ENCODE peak calls at places on chromosome 11, in eight cellular contexts. One of them, this sample, is unnamed.

GRCh38 chr11:101848262-101848661 is 66.5 kb upstream of the CEP126 start:
- DNase-seq in heart right ventricle: no peak
- DNase-seq in GM10248: no peak
- DNase-seq in adrenal gland: no peak
- DNase-seq in nephron progenitor cell: no peak
- DNase-seq in astrocyte of the spinal cord: peak
- DNase-seq in IMR-90: peak
- DNase-seq in OCI-LY7: peak
- DNase-seq in this sample: no peak

GRCh38 chr11:11016123-11016522 is 158.3 kb upstream of the ZBED5 start:
- DNase-seq in adrenal gland: no peak
- DNase-seq in OCI-LY7: no peak
- DNase-seq in IMR-90: no peak
- DNase-seq in heart right ventricle: no peak
- DNase-seq in nephron progenitor cell: no peak
- DNase-seq in GM10248: no peak
- DNase-seq in astrocyte of the spinal cord: no peak
- DNase-seq in this sample: no peak

GRCh38 chr11:8913961-8914660 is 3.1 kb downstream of the AKIP1 start:
- DNase-seq in nephron progenitor cell: peak
- DNase-seq in OCI-LY7: peak
- DNase-seq in heart right ventricle: no peak
- DNase-seq in astrocyte of the spinal cord: peak
- DNase-seq in GM10248: peak
- DNase-seq in adrenal gland: peak
- DNase-seq in IMR-90: peak
- DNase-seq in this sample: peak

GRCh38 chr11:3220101-3220500 is 1.5 kb upstream of the MRGPRG start:
- DNase-seq in GM10248: no peak
- DNase-seq in OCI-LY7: no peak
- DNase-seq in IMR-90: no peak
- DNase-seq in heart right ventricle: no peak
- DNase-seq in astrocyte of the spinal cord: no peak
- DNase-seq in nephron progenitor cell: no peak
- DNase-seq in adrenal gland: no peak
- DNase-seq in this sample: no peak

GRCh38 chr11:61910473-61911123 is 6.8 kb downstream of the RAB3IL1 start:
- DNase-seq in GM10248: no peak
- DNase-seq in adrenal gland: peak
- DNase-seq in OCI-LY7: no peak
- DNase-seq in nephron progenitor cell: no peak
- DNase-seq in astrocyte of the spinal cord: no peak
- DNase-seq in IMR-90: no peak
- DNase-seq in heart right ventricle: no peak
- DNase-seq in this sample: no peak

GRCh38 chr11:40285520-40285919 is 1173.9 kb downstream of the LRRC4C start:
- DNase-seq in adrenal gland: no peak
- DNase-seq in GM10248: no peak
- DNase-seq in heart right ventricle: no peak
- DNase-seq in OCI-LY7: no peak
- DNase-seq in IMR-90: no peak
- DNase-seq in nephron progenitor cell: no peak
- DNase-seq in astrocyte of the spinal cord: no peak
- DNase-seq in this sample: no peak

GRCh38 chr11:34185926-34186841 is 80.8 kb downstream of the NAT10 start:
- DNase-seq in OCI-LY7: no peak
- DNase-seq in GM10248: no peak
- DNase-seq in nephron progenitor cell: no peak
- DNase-seq in heart right ventricle: no peak
- DNase-seq in astrocyte of the spinal cord: no peak
- DNase-seq in IMR-90: no peak
- DNase-seq in adrenal gland: no peak
- DNase-seq in this sample: no peak

GRCh38 chr11:59142530-59143507 is at the start of gene FAM111A:
- DNase-seq in OCI-LY7: peak
- DNase-seq in nephron progenitor cell: peak
- DNase-seq in IMR-90: peak
- DNase-seq in heart right ventricle: peak
- DNase-seq in adrenal gland: peak
- DNase-seq in GM10248: peak
- DNase-seq in astrocyte of the spinal cord: peak
- DNase-seq in this sample: peak

GRCh38 chr11:126646701-126647209 is 291.3 kb downstream of the ST3GAL4 start:
- DNase-seq in nephron progenitor cell: no peak
- DNase-seq in IMR-90: peak
- DNase-seq in GM10248: no peak
- DNase-seq in OCI-LY7: no peak
- DNase-seq in adrenal gland: no peak
- DNase-seq in heart right ventricle: no peak
- DNase-seq in astrocyte of the spinal cord: peak
- DNase-seq in this sample: no peak

GRCh38 chr11:64178203-64178602 is 7.8 kb upstream of the STIP1 start:
- DNase-seq in OCI-LY7: no peak
- DNase-seq in IMR-90: no peak
- DNase-seq in nephron progenitor cell: no peak
- DNase-seq in heart right ventricle: no peak
- DNase-seq in astrocyte of the spinal cord: no peak
- DNase-seq in GM10248: no peak
- DNase-seq in adrenal gland: no peak
- DNase-seq in this sample: no peak

GRCh38 chr11:75174781-75175370 is 24.0 kb downstream of the SLCO2B1 start:
- DNase-seq in heart right ventricle: peak
- DNase-seq in IMR-90: peak
- DNase-seq in OCI-LY7: peak
- DNase-seq in astrocyte of the spinal cord: no peak
- DNase-seq in GM10248: no peak
- DNase-seq in adrenal gland: no peak
- DNase-seq in nephron progenitor cell: peak
- DNase-seq in this sample: no peak

GRCh38 chr11:12599408-12600143 is 74.6 kb upstream of the TEAD1 start:
- DNase-seq in GM10248: peak
- DNase-seq in nephron progenitor cell: peak
- DNase-seq in OCI-LY7: peak
- DNase-seq in adrenal gland: peak
- DNase-seq in astrocyte of the spinal cord: no peak
- DNase-seq in IMR-90: no peak
- DNase-seq in heart right ventricle: peak
- DNase-seq in this sample: peak

GRCh38 chr11:44095506-44096359 is at the start of gene EXT2:
- DNase-seq in GM10248: peak
- DNase-seq in adrenal gland: peak
- DNase-seq in astrocyte of the spinal cord: peak
- DNase-seq in IMR-90: peak
- DNase-seq in OCI-LY7: peak
- DNase-seq in nephron progenitor cell: peak
- DNase-seq in heart right ventricle: peak
- DNase-seq in this sample: peak
- TF ChIP-seq CTCF in GM10248: peak
- TF ChIP-seq CTCF in adrenal gland: peak
- TF ChIP-seq CTCF in astrocyte of the spinal cord: peak
- TF ChIP-seq CTCF in IMR-90: peak
- TF ChIP-seq CTCF in OCI-LY7: peak
- TF ChIP-seq CTCF in nephron progenitor cell: peak
- TF ChIP-seq CTCF in heart right ventricle: peak
- TF ChIP-seq CTCF in this sample: peak

GRCh38 chr11:103327721-103328120 is 218.5 kb downstream of the DYNC2H1 start:
- DNase-seq in astrocyte of the spinal cord: no peak
- DNase-seq in heart right ventricle: no peak
- DNase-seq in OCI-LY7: no peak
- DNase-seq in adrenal gland: no peak
- DNase-seq in GM10248: no peak
- DNase-seq in IMR-90: peak
- DNase-seq in nephron progenitor cell: no peak
- DNase-seq in this sample: no peak

GRCh38 chr11:103322861-103323260 is 213.6 kb downstream of the DYNC2H1 start:
- DNase-seq in heart right ventricle: no peak
- DNase-seq in adrenal gland: peak
- DNase-seq in astrocyte of the spinal cord: no peak
- DNase-seq in OCI-LY7: no peak
- DNase-seq in GM10248: no peak
- DNase-seq in IMR-90: no peak
- DNase-seq in nephron progenitor cell: no peak
- DNase-seq in this sample: no peak

GRCh38 chr11:103325686-103326069 is 216.5 kb downstream of the DYNC2H1 start:
- DNase-seq in nephron progenitor cell: peak
- DNase-seq in adrenal gland: peak
- DNase-seq in IMR-90: no peak
- DNase-seq in OCI-LY7: no peak
- DNase-seq in GM10248: no peak
- DNase-seq in astrocyte of the spinal cord: no peak
- DNase-seq in heart right ventricle: no peak
- DNase-seq in this sample: no peak

GRCh38 chr11:103326070-103326794 is 217.0 kb downstream of the DYNC2H1 start:
- DNase-seq in heart right ventricle: no peak
- DNase-seq in adrenal gland: peak
- DNase-seq in nephron progenitor cell: peak
- DNase-seq in IMR-90: peak
- DNase-seq in OCI-LY7: peak
- DNase-seq in GM10248: peak
- DNase-seq in astrocyte of the spinal cord: peak
- DNase-seq in this sample: peak
- TF ChIP-seq CTCF in heart right ventricle: peak
- TF ChIP-seq CTCF in adrenal gland: peak
- TF ChIP-seq CTCF in nephron progenitor cell: peak
- TF ChIP-seq CTCF in IMR-90: peak
- TF ChIP-seq CTCF in OCI-LY7: peak
- TF ChIP-seq CTCF in GM10248: peak
- TF ChIP-seq CTCF in astrocyte of the spinal cord: peak
- TF ChIP-seq CTCF in this sample: peak

GRCh38 chr11:65452806-65453490 is 30.4 kb downstream of the NEAT1 start:
- DNase-seq in astrocyte of the spinal cord: peak
- DNase-seq in GM10248: no peak
- DNase-seq in adrenal gland: peak
- DNase-seq in nephron progenitor cell: no peak
- DNase-seq in IMR-90: peak
- DNase-seq in OCI-LY7: no peak
- DNase-seq in heart right ventricle: no peak
- DNase-seq in this sample: no peak

GRCh38 chr11:65456418-65456817 is 33.8 kb downstream of the NEAT1 start:
- DNase-seq in OCI-LY7: no peak
- DNase-seq in adrenal gland: no peak
- DNase-seq in astrocyte of the spinal cord: no peak
- DNase-seq in IMR-90: no peak
- DNase-seq in heart right ventricle: no peak
- DNase-seq in GM10248: no peak
- DNase-seq in nephron progenitor cell: no peak
- DNase-seq in this sample: no peak

GRCh38 chr11:65454311-65454695 is 31.7 kb downstream of the NEAT1 start:
- DNase-seq in astrocyte of the spinal cord: peak
- DNase-seq in heart right ventricle: no peak
- DNase-seq in OCI-LY7: no peak
- DNase-seq in IMR-90: peak
- DNase-seq in GM10248: no peak
- DNase-seq in adrenal gland: no peak
- DNase-seq in nephron progenitor cell: no peak
- DNase-seq in this sample: no peak

GRCh38 chr11:65459552-65459951 is 37.0 kb downstream of the NEAT1 start:
- DNase-seq in IMR-90: no peak
- DNase-seq in OCI-LY7: no peak
- DNase-seq in nephron progenitor cell: no peak
- DNase-seq in adrenal gland: no peak
- DNase-seq in heart right ventricle: no peak
- DNase-seq in GM10248: peak
- DNase-seq in astrocyte of the spinal cord: no peak
- DNase-seq in this sample: no peak

GRCh38 chr11:65454696-65455456 is 32.3 kb downstream of the NEAT1 start:
- DNase-seq in adrenal gland: peak
- DNase-seq in nephron progenitor cell: peak
- DNase-seq in IMR-90: peak
- DNase-seq in astrocyte of the spinal cord: peak
- DNase-seq in GM10248: peak
- DNase-seq in heart right ventricle: peak
- DNase-seq in OCI-LY7: peak
- DNase-seq in this sample: peak
- TF ChIP-seq CTCF in adrenal gland: no peak
- TF ChIP-seq CTCF in nephron progenitor cell: no peak
- TF ChIP-seq CTCF in IMR-90: peak
- TF ChIP-seq CTCF in astrocyte of the spinal cord: peak
- TF ChIP-seq CTCF in GM10248: peak
- TF ChIP-seq CTCF in heart right ventricle: no peak
- TF ChIP-seq CTCF in OCI-LY7: peak
- TF ChIP-seq CTCF in this sample: peak

GRCh38 chr11:117479372-117479771 is 151.7 kb downstream of the CEP164 start:
- DNase-seq in astrocyte of the spinal cord: no peak
- DNase-seq in heart right ventricle: no peak
- DNase-seq in OCI-LY7: peak
- DNase-seq in GM10248: peak
- DNase-seq in nephron progenitor cell: no peak
- DNase-seq in IMR-90: no peak
- DNase-seq in adrenal gland: no peak
- DNase-seq in this sample: peak
- TF ChIP-seq CTCF in astrocyte of the spinal cord: no peak
- TF ChIP-seq CTCF in heart right ventricle: no peak
- TF ChIP-seq CTCF in OCI-LY7: peak
- TF ChIP-seq CTCF in GM10248: peak
- TF ChIP-seq CTCF in nephron progenitor cell: no peak
- TF ChIP-seq CTCF in IMR-90: no peak
- TF ChIP-seq CTCF in adrenal gland: no peak
- TF ChIP-seq CTCF in this sample: peak

DNA sequence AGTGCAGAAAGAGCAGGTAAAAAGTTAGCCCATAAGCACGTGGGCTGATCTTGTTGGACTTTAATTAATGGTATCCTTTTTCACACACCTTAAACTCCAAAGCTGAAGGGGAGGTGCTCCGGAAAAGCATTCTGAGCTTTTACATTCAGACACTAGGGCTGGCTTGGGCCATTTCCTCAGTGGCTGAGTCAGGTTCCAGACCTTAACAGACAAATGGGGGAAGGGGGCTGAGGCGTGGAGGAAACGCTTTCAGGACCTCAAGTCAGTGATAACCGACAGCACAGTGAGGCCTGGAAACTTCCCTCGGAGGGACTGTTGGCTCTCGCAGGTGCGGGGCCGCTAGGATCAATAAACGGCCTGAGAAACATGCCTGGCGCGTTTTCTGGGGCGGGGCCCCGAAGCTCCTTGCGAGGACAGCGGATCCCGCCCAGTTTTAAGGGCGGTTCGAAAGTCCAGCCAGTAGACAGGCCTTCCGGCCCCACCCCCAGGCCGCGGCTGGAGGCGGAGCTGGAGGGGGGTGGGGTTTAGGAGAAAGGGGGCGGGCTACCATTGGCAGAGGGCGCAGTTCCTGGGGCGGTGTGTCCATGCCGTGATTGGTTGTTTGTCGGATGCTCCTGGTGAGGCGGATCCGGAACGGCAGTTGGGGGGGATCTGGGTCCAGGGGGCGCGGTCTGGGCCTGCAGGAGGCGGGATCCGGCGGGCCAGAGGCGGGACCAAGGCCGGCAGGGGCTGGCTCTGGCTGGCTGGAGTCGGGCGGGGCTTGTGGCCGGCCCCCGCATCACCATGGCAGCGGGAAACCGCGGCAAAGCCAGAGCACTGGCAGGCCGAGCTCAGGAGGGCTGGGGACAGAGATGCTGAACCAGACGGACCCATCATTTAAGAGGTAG is 8.0 kb downstream of the C11orf52 start:
- DNase-seq in heart right ventricle: peak
- DNase-seq in adrenal gland: peak
- DNase-seq in OCI-LY7: peak
- DNase-seq in nephron progenitor cell: peak
- DNase-seq in IMR-90: peak
- DNase-seq in astrocyte of the spinal cord: peak
- DNase-seq in GM10248: peak
- DNase-seq in this sample: peak
- TF ChIP-seq CTCF in heart right ventricle: no peak
- TF ChIP-seq CTCF in adrenal gland: no peak
- TF ChIP-seq CTCF in OCI-LY7: peak
- TF ChIP-seq CTCF in nephron progenitor cell: no peak
- TF ChIP-seq CTCF in IMR-90: no peak
- TF ChIP-seq CTCF in astrocyte of the spinal cord: no peak
- TF ChIP-seq CTCF in GM10248: no peak
- TF ChIP-seq CTCF in this sample: no peak